ENCODE peak calls at places on chromosomes 16 and 17, in four cellular contexts. B, T, S and C are unnamed samples.

GRCh38 chr16:3065069-3065741 is at the start of gene IL32:
- DNase-seq in T (no peak), S (no peak), B (no peak), C (no peak)

GRCh38 chr17:10699861-10700260 is 2.5 kb downstream of the ADPRM start:
- DNase-seq in S (no peak), T (no peak), B (no peak), C (no peak)

GRCh38 chr17:954431-955164 is 25.0 kb downstream of the NXN start:
- DNase-seq in T (no peak), B (no peak), S (no peak), C (no peak)

GRCh38 chr17:44176257-44176656 is 5.8 kb downstream of the ASB16 start:
- DNase-seq in B (no peak), S (no peak), T (no peak), C (no peak)

GRCh38 chr16:75086281-75086680 is 30.3 kb downstream of the LDHD start:
- DNase-seq in T (no peak), B (no peak), S (no peak), C (no peak)

GRCh38 chr16:66874079-66874775 is 6.1 kb upstream of the PDP2 start:
- DNase-seq in T (no peak), S (no peak), B (no peak), C (no peak)

GRCh38 chr16:49849709-49850108 is 6.2 kb downstream of the ZNF423 start:
- DNase-seq in T (no peak), S (no peak), B (no peak), C (no peak)

GRCh38 chr16:46976550-46976949 is 3.1 kb upstream of the DNAJA2 start:
- DNase-seq in T (no peak), B (no peak), S (no peak), C (no peak)

GRCh38 chr17:64538508-64539120 is 31.8 kb downstream of the CEP95 start:
- DNase-seq in S (no peak), B (no peak), T (no peak), C (no peak)

GRCh38 chr17:27810211-27810901 is 10.0 kb upstream of the NOS2 start:
- DNase-seq in B (no peak), S (no peak), T (peak), C (no peak)

GRCh38 chr17:50051082-50051576 is 4.8 kb upstream of the ITGA3 start:
- DNase-seq in T (no peak), B (peak), S (peak), C (no peak)

GRCh38 chr16:66619036-66619435 is 14.5 kb downstream of the CMTM3 start:
- DNase-seq in S (no peak), T (no peak), B (no peak), C (no peak)

GRCh38 chr16:3152022-3152272 is 17.1 kb downstream of the ZNF213 start:
- DNase-seq in S (no peak), T (no peak), B (peak), C (no peak)

GRCh38 chr16:83619381-83620150 is 188.2 kb upstream of the HSBP1 start:
- DNase-seq in B (no peak), S (no peak), T (no peak), C (no peak)

GRCh38 chr16:80515374-80515773 is 25.4 kb upstream of the DYNLRB2 start:
- DNase-seq in S (no peak), B (no peak), T (no peak), C (no peak)

GRCh38 chr16:10356870-10357842 is 28.7 kb upstream of the ATF7IP2 start:
- DNase-seq in S (no peak), B (peak), T (no peak), C (no peak)

GRCh38 chr16:530111-530817 is 2.8 kb downstream of the CAPN15 start:
- DNase-seq in S (no peak), B (no peak), T (no peak), C (no peak)

GRCh38 chr16:63289834-63290460 is 1253.7 kb upstream of the CDH8 start:
- DNase-seq in B (peak), S (no peak), T (no peak), C (peak)

GRCh38 chr17:40915199-40915661 is 22.2 kb downstream of the KRT23 start:
- DNase-seq in T (peak), S (peak), B (no peak), C (no peak)

GRCh38 chr17:79252886-79253285 is 178.3 kb downstream of the ENGASE start:
- DNase-seq in S (no peak), T (no peak), B (no peak), C (no peak)

GRCh38 chr16:3195975-3196374 is 8.0 kb downstream of the OR1F1 start:
- DNase-seq in B (no peak), T (no peak), S (no peak), C (no peak)

GRCh38 chr16:85475233-85475632 is 137.9 kb upstream of the GSE1 start:
- DNase-seq in T (no peak), S (no peak), B (no peak), C (no peak)

GRCh38 chr16:2786061-2786825 is 1.1 kb downstream of the PRSS33 start:
- DNase-seq in T (no peak), S (no peak), B (no peak), C (no peak)

GRCh38 chr17:44004761-44005526 is 522 bp downstream of the NAGS start:
- DNase-seq in S (no peak), T (no peak), B (no peak), C (peak)

GRCh38 chr16:50684823-50685455 is 3.8 kb upstream of the SNX20 start:
- DNase-seq in B (no peak), T (no peak), S (no peak), C (no peak)

GRCh38 chr16:79415983-79416641 is 184.4 kb downstream of the MAF start:
- DNase-seq in B (no peak), T (no peak), S (no peak), C (no peak)

GRCh38 chr16:88437367-88437964 is 15.6 kb upstream of the ZFPM1 start:
- DNase-seq in S (peak), T (no peak), B (peak), C (peak)

GRCh38 chr16:46629331-46629843 is 8.2 kb upstream of the SHCBP1 start:
- DNase-seq in B (peak), T (no peak), S (peak), C (no peak)

GRCh38 chr17:78242024-78242742 is 10.8 kb downstream of the TMEM235 start:
- DNase-seq in T (peak), B (no peak), S (no peak), C (no peak)

GRCh38 chr17:39622380-39623006 is 4.3 kb upstream of the PPP1R1B start:
- DNase-seq in S (no peak), B (no peak), T (no peak), C (no peak)

GRCh38 chr17:7932949-7933348 is 943 bp downstream of the CNTROB start:
- DNase-seq in S (no peak), B (peak), T (no peak), C (peak)

GRCh38 chr17:16215965-16216316 is 607 bp upstream of the NCOR1 start:
- DNase-seq in S (peak), T (no peak), B (peak), C (no peak)

GRCh38 chr17:38717139-38717745 is 12.2 kb downstream of the MLLT6 start:
- DNase-seq in B (no peak), S (no peak), T (no peak), C (no peak)

GRCh38 chr17:17510456-17511292 is 14.5 kb upstream of the RASD1 start:
- DNase-seq in S (no peak), T (no peak), B (no peak), C (no peak)

GRCh38 chr16:27720731-27721547 is 171.0 kb downstream of the KATNIP start:
- DNase-seq in T (no peak), B (no peak), S (no peak), C (no peak)

GRCh38 chr17:27216836-27217235 is 77.1 kb upstream of the WSB1 start:
- DNase-seq in B (no peak), T (no peak), S (no peak), C (no peak)

GRCh38 chr16:11472851-11473250 is 113.9 kb downstream of the LITAF start:
- DNase-seq in S (no peak), B (no peak), T (no peak), C (no peak)

GRCh38 chr16:17775061-17775460 is 304.3 kb upstream of the XYLT1 start:
- DNase-seq in S (no peak), B (no peak), T (no peak), C (no peak)

GRCh38 chr17:17876959-17877547 is 40.3 kb upstream of the SREBF1 start:
- DNase-seq in T (no peak), B (no peak), S (no peak), C (no peak)

GRCh38 chr17:66652840-66653507 is 181.9 kb upstream of the CACNG5 start:
- DNase-seq in S (no peak), B (no peak), T (no peak), C (no peak)

GRCh38 chr17:46863383-46864121 is 12.2 kb downstream of the WNT9B start:
- DNase-seq in S (no peak), T (no peak), B (no peak), C (no peak)

GRCh38 chr17:46866747-46867146 is 15.4 kb downstream of the WNT9B start:
- DNase-seq in T (no peak), B (no peak), S (no peak), C (no peak)

GRCh38 chr17:46862949-46863348 is 11.6 kb downstream of the WNT9B start:
- DNase-seq in B (peak), S (no peak), T (no peak), C (peak)

GRCh38 chr17:46866325-46866724 is 14.9 kb downstream of the WNT9B start:
- DNase-seq in B (no peak), T (no peak), S (no peak), C (no peak)

GRCh38 chr17:46865100-46865499 is 13.7 kb downstream of the WNT9B start:
- DNase-seq in T (no peak), S (no peak), B (no peak), C (no peak)
- TF ChIP-seq EGR1 in T (no peak), S (no peak), B (no peak), C (no peak)

GRCh38 chr16:55711959-55712876 is 56.4 kb downstream of the SLC6A2 start:
- DNase-seq in S (peak), T (no peak), B (peak), C (peak)
- TF ChIP-seq EGR1 in S (no peak), T (no peak), B (no peak), C (no peak)

DNA sequence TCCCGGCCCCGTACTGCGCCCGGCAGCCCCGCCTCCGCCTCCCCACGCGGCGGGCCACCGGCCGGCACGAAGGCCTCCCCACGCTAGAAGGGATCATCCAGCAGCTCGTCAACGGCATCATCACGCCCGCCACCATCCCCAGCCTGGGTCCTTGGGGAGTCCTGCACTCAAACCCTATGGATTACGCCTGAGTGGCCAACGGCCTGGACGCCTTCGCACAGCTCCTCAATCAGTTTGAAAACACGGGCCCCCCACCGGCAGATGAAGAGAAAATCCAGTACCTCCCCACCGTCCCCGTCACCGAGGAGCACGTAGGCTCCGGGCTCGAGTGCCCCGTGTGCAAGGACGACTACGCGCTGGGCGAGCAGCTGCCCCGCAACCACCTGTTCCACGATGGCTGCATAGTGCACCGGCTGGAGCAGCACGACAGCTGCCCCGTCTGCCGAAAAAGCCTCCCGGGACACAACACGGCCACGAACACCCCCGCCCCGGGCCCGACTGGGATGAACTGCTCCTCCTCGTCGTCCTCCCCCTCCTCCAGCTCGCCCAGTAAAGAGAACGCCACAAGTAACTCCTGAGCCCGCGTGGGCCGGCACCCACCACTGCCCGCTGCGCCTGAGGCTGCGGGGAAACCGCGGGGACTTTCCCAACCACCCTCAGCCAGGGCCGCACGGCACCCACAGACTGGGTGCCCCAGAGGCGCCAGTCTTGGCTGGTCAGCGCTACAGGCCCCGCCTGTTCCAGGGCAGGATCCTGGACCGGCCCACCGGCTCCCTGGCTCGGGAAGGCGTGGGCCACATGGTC is 39.0 kb upstream of the AKAP1 start:
- DNase-seq in T (no peak), B (no peak), S (no peak), C (no peak)
- TF ChIP-seq EGR1 in T (peak), B (no peak), S (no peak), C (no peak)

DNA sequence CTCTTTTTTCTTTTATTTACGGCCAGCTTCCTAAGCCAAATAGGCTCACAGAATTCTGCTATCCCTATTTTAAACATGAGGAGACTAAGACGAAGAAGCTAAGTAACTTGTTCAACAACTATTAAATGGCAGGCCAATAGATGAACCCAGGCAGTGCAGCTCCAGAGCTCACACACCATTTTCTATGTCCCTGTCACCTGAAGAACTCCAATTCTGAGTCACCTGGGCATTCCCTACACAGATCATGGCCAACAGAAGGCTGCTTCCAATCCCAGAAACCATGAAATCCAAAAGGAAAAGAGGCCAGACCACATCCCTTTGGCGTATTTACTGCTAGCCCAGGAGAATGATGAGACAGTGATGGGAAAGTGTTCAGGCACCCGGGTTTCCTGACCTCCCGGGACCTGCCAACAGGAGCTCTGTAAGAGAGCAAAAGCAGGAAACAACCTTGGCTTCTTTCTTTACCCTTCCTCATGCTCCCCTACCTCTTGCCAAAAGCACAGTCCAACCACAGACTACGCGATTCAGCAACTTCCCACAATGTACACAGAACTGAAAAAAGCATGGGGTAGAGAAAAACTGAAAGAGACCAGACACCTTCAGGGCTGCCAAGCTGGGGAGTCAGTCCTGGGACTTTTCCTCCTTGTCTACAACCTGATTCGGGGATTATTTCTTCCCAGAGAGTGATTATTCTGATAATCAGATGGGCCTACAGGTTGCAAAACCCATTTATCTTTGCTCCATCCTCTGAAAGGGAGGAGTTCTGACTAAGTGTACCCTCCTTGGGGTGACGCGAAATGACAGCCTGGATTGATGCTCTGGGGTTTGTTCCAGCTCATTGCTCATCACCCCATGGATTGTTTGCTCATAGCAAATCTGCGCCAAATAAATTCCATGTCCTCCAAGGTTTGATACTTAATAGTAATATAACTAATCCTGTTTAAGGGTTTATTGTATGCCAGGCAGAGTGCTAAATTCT is 47.8 kb upstream of the HAS3 start:
- DNase-seq in T (peak), S (peak), B (no peak), C (no peak)
- TF ChIP-seq EGR1 in T (no peak), S (no peak), B (no peak), C (no peak)

DNA sequence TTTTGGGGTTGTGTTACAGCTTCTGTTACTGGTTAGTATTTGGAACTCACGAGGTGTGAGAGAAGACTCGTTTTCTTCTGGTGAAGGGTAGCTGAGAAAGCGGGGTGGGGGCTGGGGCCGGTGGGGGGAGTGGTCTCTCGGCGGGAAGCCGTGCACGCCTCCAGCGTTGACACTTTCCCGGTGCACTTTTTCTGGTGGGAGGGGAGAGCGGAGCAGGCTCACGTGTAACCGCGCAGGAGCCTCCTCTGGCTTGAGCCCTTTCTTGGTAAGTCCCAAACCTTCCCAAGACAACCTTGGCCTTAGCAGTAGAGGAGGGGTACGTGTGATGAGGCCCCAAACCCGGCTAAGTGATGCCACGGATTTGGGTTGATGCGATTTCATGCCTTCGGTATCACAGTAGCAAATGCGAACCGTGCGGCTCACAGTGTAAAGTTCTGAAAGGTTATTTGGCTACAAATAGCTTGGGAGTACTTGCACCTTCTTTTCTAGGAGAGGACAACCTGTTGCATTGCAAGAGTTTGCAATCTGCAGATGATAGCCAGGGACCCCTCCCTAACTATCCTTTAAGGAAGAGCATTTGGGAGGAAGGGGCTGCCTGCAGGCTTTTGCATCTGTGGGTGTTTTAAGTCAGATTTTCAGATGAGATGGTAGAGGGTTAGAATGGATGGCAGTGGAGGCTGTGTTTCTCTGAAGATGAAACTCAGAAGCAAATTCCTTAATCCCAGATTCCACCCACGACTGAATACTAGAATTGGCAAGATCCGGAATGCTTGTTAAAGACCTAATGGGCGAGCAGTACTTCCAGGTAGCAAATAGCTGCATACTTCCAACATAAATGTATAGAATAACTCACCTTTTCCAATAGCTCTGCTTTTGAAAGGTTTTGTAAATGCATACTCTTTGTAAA is 1.5 kb downstream of the HLF start:
- DNase-seq in B (no peak), S (no peak), T (no peak), C (peak)
- TF ChIP-seq EGR1 in B (no peak), S (no peak), T (no peak), C (no peak)

DNA sequence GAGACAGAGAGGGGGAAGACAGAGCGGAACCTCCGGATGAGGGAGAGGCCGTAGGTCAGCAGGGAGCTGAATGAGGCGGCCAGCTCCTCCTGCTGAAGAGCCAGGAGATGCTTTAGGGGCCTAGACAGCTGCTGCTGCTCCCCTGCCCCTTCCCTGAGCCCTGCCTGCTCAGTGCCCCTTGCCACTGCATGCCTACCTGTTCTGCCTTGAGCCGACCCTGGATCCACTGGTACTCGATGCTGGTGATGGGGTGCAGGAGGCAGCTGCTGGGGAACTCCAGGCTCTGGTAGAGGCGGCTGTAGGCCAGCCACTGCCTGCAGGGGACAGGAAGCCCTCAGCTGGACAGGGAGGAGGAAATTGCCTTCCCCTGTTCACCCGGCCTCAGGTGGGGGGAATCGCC is 7.6 kb downstream of the UNC13D start:
- DNase-seq in S (no peak), T (no peak), B (no peak), C (no peak)
- TF ChIP-seq EGR1 in S (no peak), T (no peak), B (no peak), C (no peak)

GRCh38 chr16:4599545-4599944 is 15.1 kb downstream of the UBALD1 start:
- DNase-seq in T (no peak), S (no peak), B (no peak), C (no peak)
- TF ChIP-seq EGR1 in T (no peak), S (no peak), B (no peak), C (no peak)